ENCODE peak calls at places on chromosomes 6 and 20, in seven cellular contexts. W is ovary; T is mammary epithelial cell; I is CD4-positive, CD25-positive, alpha-beta regulatory T cell; S is H1; E is effector memory CD4-positive, alpha-beta T cell; Z is aorta. O is an unnamed sample.

GRCh38 chr20:52003976-52004375 is 187.6 kb downstream of the ZFP64 start:
- DNase-seq in W (no peak), T (no peak), I (no peak), S (no peak), E (no peak), Z (no peak), O (no peak)

GRCh38 chr6:167462913-167463312 is 138.0 kb downstream of the TTLL2 start:
- DNase-seq in W (no peak), T (no peak), I (no peak), S (no peak), E (no peak), Z (no peak), O (no peak)

GRCh38 chr6:124999105-124999764 is 37.0 kb downstream of the RNF217 start:
- DNase-seq in W (no peak), T (no peak), I (no peak), S (no peak), E (no peak), Z (no peak), O (peak; percentile 29)

GRCh38 chr6:144006731-144007454 is 1.2 kb downstream of the PLAGL1 start:
- DNase-seq in W (peak; percentile 24), T (peak; percentile 49), I (no peak), S (no peak), E (no peak), Z (no peak), O (no peak)

GRCh38 chr20:8509809-8510208 is 377.7 kb downstream of the PLCB1 start:
- DNase-seq in W (no peak), T (no peak), I (no peak), S (no peak), E (no peak), Z (no peak), O (no peak)

GRCh38 chr6:45156075-45156474 is 172.1 kb upstream of the RUNX2 start:
- DNase-seq in W (no peak), T (no peak), I (no peak), S (no peak), E (peak; percentile 6), Z (no peak), O (no peak)

GRCh38 chr6:20455175-20456075 is 53.7 kb downstream of the E2F3 start:
- DNase-seq in W (no peak), T (peak; percentile 58), I (no peak), S (no peak), E (no peak), Z (no peak), O (no peak)

GRCh38 chr20:4320284-4320683 is 304.9 kb upstream of the RNF24 start:
- DNase-seq in W (no peak), T (no peak), I (no peak), S (no peak), E (no peak), Z (peak; percentile 55), O (no peak)

GRCh38 chr20:1632228-1632577 is 12.4 kb upstream of the SIRPB1 start:
- DNase-seq in W (no peak), T (no peak), I (no peak), S (no peak), E (no peak), Z (no peak), O (no peak)

GRCh38 chr6:15061176-15061575 is 184.7 kb upstream of the JARID2 start:
- DNase-seq in W (no peak), T (no peak), I (no peak), S (no peak), E (no peak), Z (no peak), O (no peak)

GRCh38 chr6:157724960-157725741 is 97.9 kb upstream of the SNX9 start:
- DNase-seq in W (no peak), T (no peak), I (no peak), S (no peak), E (no peak), Z (no peak), O (no peak)

GRCh38 chr20:36859282-36859555 is 16.7 kb upstream of the TLDC2 start:
- DNase-seq in W (no peak), T (no peak), I (no peak), S (no peak), E (no peak), Z (no peak), O (no peak)

GRCh38 chr20:32536861-32537656 is 48.1 kb downstream of the NOL4L start:
- DNase-seq in W (peak; percentile 51), T (no peak), I (peak; percentile 72), S (no peak), E (peak; percentile 61), Z (peak; percentile 59), O (peak; percentile 73)

GRCh38 chr20:22245139-22245538 is 339.2 kb downstream of the FOXA2 start:
- DNase-seq in W (no peak), T (no peak), I (no peak), S (no peak), E (no peak), Z (no peak), O (no peak)

GRCh38 chr6:127902933-127903332 is 2.1 kb upstream of the THEMIS start:
- DNase-seq in W (no peak), T (peak; percentile 6), I (no peak), S (no peak), E (no peak), Z (no peak), O (no peak)

GRCh38 chr20:45061244-45061643 is 39.7 kb downstream of the KCNS1 start:
- DNase-seq in W (no peak), T (peak; percentile 94), I (no peak), S (no peak), E (no peak), Z (no peak), O (no peak)

GRCh38 chr6:116111552-116112528 is 11.2 kb downstream of the NT5DC1 start:
- DNase-seq in W (no peak), T (peak; percentile 42), I (no peak), S (peak; percentile 62), E (no peak), Z (no peak), O (peak; percentile 33)

GRCh38 chr6:149483302-149483701 is 1.5 kb downstream of the ZC3H12D start:
- DNase-seq in W (no peak), T (no peak), I (no peak), S (no peak), E (no peak), Z (no peak), O (no peak)

GRCh38 chr20:50305636-50306477 is 115.2 kb downstream of the CEBPB start:
- DNase-seq in W (peak; percentile 74), T (no peak), I (no peak), S (no peak), E (no peak), Z (peak; percentile 46), O (peak; percentile 53)

DNA sequence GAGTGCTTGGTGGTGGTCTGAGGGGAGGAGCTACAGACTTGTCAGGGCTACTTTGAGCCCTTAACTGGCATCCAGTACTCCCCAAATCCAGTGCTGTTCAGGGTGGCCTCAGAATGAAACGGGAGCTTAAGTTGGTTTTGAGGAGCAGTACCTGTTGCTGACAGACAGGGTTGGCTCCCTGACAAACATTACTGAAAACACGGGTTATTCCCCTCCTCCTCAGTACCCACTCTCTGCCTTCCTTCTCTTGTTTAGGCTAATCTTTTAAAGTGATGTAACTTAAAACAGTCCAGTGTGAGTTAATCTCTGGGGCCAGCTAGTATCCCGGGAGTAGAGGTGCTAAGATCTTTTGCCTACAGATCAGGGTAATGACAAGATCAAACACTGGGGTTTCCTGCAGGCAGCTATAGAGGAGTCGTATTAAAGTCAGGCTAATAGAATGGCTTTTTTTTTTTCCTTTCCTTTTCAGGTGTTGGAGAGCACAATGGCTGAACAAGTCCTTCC is 3.7 kb downstream of the TNFAIP3 start:
- DNase-seq in W (no peak), T (peak; percentile 74), I (no peak), S (no peak), E (no peak), Z (no peak), O (no peak)
- H3K36me3 ChIP-seq in W (no peaks in the 10 kb centered on the region), T (peaks cover 11% of the 10 kb centered on the region), I (peaks cover 58% of the 10 kb centered on the region), S (no peaks in the 10 kb centered on the region), E (peaks cover 71% of the 10 kb centered on the region), Z (peaks cover 2% of the 10 kb centered on the region), O (peaks cover 6% of the 10 kb centered on the region)

DNA sequence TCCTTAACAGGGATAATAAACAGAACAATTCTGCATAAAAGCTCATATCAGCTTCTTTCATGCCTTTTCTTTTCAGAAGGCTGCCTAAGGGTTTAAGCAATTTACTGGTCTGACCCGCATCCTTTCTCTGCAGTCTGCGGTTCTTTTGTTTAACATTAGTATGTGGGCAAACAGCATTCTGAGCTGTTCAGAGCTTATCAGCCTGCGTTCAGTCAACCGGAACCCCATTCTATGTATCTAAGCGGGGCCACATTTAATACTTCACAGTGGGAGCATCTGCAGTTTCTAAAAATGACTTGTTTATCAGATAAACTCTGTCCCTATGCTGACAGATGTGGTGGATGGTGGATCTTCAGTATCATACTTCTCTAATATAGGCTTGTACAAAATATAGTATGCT is 758.9 kb upstream of the MMS22L start:
- DNase-seq in W (no peak), T (no peak), I (no peak), S (no peak), E (no peak), Z (no peak), O (no peak)
- H3K27ac ChIP-seq in W (no peak overlapping the region), T (no peak overlapping the region), I (no peak overlapping the region), S (peak overlapping the region; percentile 11), E (no peak overlapping the region), Z (no peak overlapping the region), O (no peak overlapping the region)

DNA sequence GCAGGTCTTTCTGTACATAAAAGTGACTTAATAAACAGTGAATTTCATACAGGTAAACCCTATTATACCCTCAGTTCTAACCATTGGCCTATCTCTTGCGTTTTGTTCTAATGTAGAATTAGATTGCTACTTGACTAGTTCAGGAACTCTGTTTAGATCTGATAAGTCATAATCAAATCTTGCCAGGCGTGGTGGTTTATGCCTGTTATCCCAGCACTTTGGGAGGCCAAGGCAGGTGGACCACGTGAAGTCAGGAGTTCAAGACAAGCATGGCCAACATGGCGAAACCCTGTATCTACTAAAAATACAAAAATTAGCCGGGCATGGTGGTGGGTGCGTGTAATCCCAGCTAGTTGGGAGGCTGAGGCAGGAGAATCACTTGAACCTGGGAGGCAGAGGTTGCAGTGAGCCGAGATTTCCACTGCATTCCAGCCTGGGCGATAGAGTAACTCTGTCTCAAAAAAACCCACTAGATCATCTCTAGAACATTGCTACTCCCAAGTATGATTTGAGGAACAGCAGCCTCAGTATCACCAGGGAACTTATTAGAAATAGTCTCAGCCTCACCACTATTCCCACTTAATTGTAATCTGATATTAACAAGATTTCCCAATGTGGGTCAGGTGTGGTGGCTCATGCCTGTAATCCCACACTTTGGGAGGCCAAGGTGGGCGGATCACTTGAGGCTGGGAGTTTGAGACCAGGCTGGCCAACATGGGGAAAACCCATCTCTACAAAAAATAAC is 12.2 kb downstream of the GTPBP2 start:
- DNase-seq in W (no peak), T (no peak), I (no peak), S (no peak), E (no peak), Z (no peak), O (no peak)
- H3K36me3 ChIP-seq in W (no peaks in the 10 kb centered on the region), T (peaks cover 28% of the 10 kb centered on the region), I (peaks cover 39% of the 10 kb centered on the region), S (peaks cover 26% of the 10 kb centered on the region), E (peaks cover 31% of the 10 kb centered on the region), Z (peaks cover 2% of the 10 kb centered on the region), O (peaks cover 10% of the 10 kb centered on the region)

DNA sequence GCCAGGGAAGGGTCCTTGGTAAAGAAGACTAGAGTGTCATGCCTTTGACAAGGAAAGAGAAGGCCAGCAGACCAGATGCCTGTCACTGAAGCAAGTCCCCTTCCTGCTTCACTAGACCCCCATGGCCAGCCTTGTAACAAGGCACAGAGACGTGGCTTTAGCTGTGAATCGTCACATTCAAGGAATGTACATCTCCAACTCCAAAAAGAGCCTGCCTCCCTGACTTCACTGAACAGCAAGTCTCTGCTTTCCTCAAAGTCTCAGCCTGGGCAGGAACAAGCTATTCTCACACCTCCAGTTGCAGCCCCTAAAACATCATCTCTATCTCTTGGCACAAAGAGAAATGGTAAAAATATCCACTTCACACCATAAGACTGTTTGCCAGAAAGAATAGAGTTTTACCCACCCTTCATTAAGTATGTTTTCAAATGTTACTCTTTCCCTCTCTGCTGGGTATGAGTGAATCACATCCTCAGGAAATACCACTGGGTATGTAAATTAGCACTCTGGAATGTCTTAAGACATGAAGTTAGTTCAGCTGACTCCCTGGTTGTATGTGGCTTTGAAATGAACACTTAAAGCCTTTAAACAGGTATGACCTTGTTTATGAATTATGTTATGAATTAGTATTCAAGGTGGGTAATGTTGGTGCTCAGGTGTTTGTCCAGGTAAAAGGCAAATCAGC is 46.4 kb upstream of the NT5E start:
- DNase-seq in W (no peak), T (peak; percentile 81), I (no peak), S (no peak), E (no peak), Z (no peak), O (no peak)
- H3K27ac ChIP-seq in W (no peak overlapping the region), T (peak overlapping the region; percentile 96), I (no peak overlapping the region), S (no peak overlapping the region), E (no peak overlapping the region), Z (peak overlapping the region; percentile 87), O (peak overlapping the region; percentile 84)

O was measured in body of pancreas.